ENCODE peak calls at places on chromosome 2, in nine cellular contexts. E is fibroblast of mammary gland, Y is body of pancreas, G is WERI-Rb-1, Z is GM12864, I is tibial nerve, S is breast epithelium, D is retinal pigment epithelial cell, U is mammary epithelial cell. N is an unnamed sample.

GRCh38 chr2:229873123-229873581 is 48.7 kb downstream of the TRIP12 start:
- DNase-seq in E (no peak), Y (no peak), G (no peak), Z (no peak), I (no peak), S (no peak), D (no peak), U (no peak), N (no peak)

GRCh38 chr2:64685430-64685829 is 31.7 kb upstream of the SERTAD2 start:
- DNase-seq in E (peak; percentile 24), Y (no peak), G (no peak), Z (no peak), I (no peak), S (no peak), D (no peak), U (no peak), N (no peak)

GRCh38 chr2:84458436-84459027 is 548 bp downstream of the SUCLG1 start:
- DNase-seq in E (peak; percentile 21), Y (no peak), G (peak; percentile 22), Z (no peak), I (no peak), S (peak; percentile 19), D (no peak), U (peak; percentile 12), N (no peak)

GRCh38 chr2:120132190-120132589 is 91.0 kb downstream of the TMEM185B start:
- DNase-seq in E (peak; percentile 71), Y (no peak), G (no peak), Z (no peak), I (no peak), S (no peak), D (no peak), U (no peak), N (no peak)

GRCh38 chr2:34738691-34739090 is 1139.6 kb upstream of the FAM98A start:
- DNase-seq in E (no peak), Y (no peak), G (peak; percentile 39), Z (no peak), I (no peak), S (no peak), D (no peak), U (no peak), N (no peak)

GRCh38 chr2:239625913-239626734 is 225.3 kb upstream of the HDAC4 start:
- DNase-seq in E (no peak), Y (no peak), G (no peak), Z (no peak), I (no peak), S (no peak), D (no peak), U (no peak), N (no peak)

GRCh38 chr2:169361706-169362345 is 508 bp downstream of the LRP2 start:
- DNase-seq in E (no peak), Y (peak; percentile 17), G (peak; percentile 28), Z (no peak), I (no peak), S (no peak), D (no peak), U (peak; percentile 4), N (peak; percentile 71)

GRCh38 chr2:26590960-26591618 is 50.1 kb downstream of the CIB4 start:
- DNase-seq in E (no peak), Y (no peak), G (peak; percentile 3), Z (no peak), I (no peak), S (no peak), D (no peak), U (no peak), N (no peak)

GRCh38 chr2:232260075-232260474 is 118.5 kb upstream of the ALPP start:
- DNase-seq in E (peak; percentile 90), Y (no peak), G (no peak), Z (no peak), I (no peak), S (no peak), D (peak; percentile 58), U (peak; percentile 81), N (no peak)

DNA sequence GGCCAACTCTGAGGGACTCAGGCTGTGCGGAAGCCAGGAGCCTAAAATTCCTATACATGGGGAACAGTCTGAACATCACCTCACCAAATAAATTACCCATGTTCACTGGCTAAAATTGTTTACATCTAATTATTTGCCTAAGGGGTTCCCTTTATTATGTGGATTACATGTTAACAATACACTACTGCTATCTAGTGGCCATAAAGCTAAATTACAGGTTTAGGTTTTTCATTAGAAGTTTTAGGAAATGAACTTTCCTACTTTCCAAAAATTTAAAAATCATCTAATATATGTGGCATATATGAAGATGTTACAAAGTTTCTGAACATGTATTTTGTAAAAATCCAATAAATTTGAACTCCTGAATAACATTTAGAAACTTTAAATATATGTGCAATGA is 40.3 kb downstream of the PLA2R1 start:
- DNase-seq in E (peak; percentile 18), Y (no peak), G (no peak), Z (peak; percentile 2), I (no peak), S (no peak), D (no peak), U (no peak), N (no peak)
- TF ChIP-seq CTCF in E (peak; percentile 46), Y (no peak), G (no peak), Z (peak; percentile 45), I (no peak), S (no peak), D (peak; percentile 25), U (peak; percentile 32), N (peak; percentile 27)

GRCh38 chr2:41169744-41170143 is 717.9 kb upstream of the SLC8A1 start:
- DNase-seq in E (no peak), Y (peak; percentile 17), G (no peak), Z (no peak), I (no peak), S (no peak), D (no peak), U (no peak), N (no peak)
- TF ChIP-seq CTCF in E (no peak), Y (no peak), G (no peak), Z (no peak), I (no peak), S (no peak), D (no peak), U (no peak), N (no peak)

DNA sequence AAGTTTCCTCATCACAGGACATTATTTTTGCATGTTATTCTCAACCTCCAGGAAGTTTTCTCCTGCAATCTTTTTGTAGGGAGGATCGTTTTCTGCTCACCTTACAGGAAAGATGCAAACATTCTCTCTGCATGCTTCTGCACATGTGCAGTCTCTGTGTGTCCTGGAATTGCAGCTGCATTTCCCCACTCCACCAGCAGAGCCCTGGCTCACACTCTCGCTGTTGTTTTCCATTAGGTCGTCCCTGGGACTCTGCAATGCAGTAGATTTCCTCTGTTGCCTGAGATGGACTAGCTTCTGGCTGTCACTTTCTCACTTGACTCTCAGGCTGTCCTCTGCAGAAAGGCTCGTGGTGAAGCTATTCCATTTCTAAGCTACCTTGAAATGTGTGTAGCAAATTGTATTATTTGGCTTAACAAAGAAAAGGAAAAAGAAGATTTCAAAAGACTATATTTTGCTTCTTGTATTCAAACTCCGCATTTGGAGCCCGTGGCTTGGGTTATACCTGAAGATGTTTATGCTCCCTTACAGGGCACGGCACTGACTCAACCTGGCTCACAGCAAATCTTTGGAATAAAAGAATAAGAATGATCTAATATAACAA is 346.7 kb downstream of the RAD51AP2 start:
- DNase-seq in E (peak; percentile 5), Y (peak; percentile 19), G (peak; percentile 76), Z (no peak), I (no peak), S (no peak), D (no peak), U (peak; percentile 40), N (peak; percentile 42)
- TF ChIP-seq CTCF in E (peak; percentile 30), Y (no peak), G (peak; percentile 95), Z (peak; percentile 79), I (no peak), S (no peak), D (peak; percentile 91), U (peak; percentile 83), N (peak; percentile 72)

GRCh38 chr2:205934443-205934842 is 151.5 kb downstream of the INO80D start:
- DNase-seq in E (peak; percentile 12), Y (no peak), G (no peak), Z (no peak), I (no peak), S (no peak), D (no peak), U (no peak), N (no peak)
- TF ChIP-seq CTCF in E (no peak), Y (no peak), G (no peak), Z (no peak), I (no peak), S (no peak), D (peak; percentile 25), U (peak; percentile 25), N (peak; percentile 23)

GRCh38 chr2:130819226-130819914 is 17.3 kb upstream of the ARHGEF4 start:
- DNase-seq in E (no peak), Y (no peak), G (no peak), Z (no peak), I (no peak), S (no peak), D (no peak), U (no peak), N (no peak)
- TF ChIP-seq CTCF in E (no peak), Y (no peak), G (peak; percentile 6), Z (no peak), I (no peak), S (no peak), D (peak; percentile 22), U (no peak), N (peak; percentile 10)

GRCh38 chr2:16196687-16197503 is 256.5 kb downstream of the MYCN start:
- DNase-seq in E (no peak), Y (no peak), G (no peak), Z (no peak), I (no peak), S (no peak), D (no peak), U (no peak), N (no peak)

GRCh38 chr2:16195681-16196070 is 255.3 kb downstream of the MYCN start:
- DNase-seq in E (no peak), Y (no peak), G (no peak), Z (no peak), I (no peak), S (no peak), D (no peak), U (no peak), N (no peak)

GRCh38 chr2:16194530-16194929 is 254.2 kb downstream of the MYCN start:
- DNase-seq in E (no peak), Y (no peak), G (no peak), Z (no peak), I (no peak), S (no peak), D (no peak), U (no peak), N (no peak)

GRCh38 chr2:16194096-16194390 is 253.7 kb downstream of the MYCN start:
- DNase-seq in E (no peak), Y (no peak), G (no peak), Z (no peak), I (no peak), S (no peak), D (no peak), U (no peak), N (no peak)

DNA sequence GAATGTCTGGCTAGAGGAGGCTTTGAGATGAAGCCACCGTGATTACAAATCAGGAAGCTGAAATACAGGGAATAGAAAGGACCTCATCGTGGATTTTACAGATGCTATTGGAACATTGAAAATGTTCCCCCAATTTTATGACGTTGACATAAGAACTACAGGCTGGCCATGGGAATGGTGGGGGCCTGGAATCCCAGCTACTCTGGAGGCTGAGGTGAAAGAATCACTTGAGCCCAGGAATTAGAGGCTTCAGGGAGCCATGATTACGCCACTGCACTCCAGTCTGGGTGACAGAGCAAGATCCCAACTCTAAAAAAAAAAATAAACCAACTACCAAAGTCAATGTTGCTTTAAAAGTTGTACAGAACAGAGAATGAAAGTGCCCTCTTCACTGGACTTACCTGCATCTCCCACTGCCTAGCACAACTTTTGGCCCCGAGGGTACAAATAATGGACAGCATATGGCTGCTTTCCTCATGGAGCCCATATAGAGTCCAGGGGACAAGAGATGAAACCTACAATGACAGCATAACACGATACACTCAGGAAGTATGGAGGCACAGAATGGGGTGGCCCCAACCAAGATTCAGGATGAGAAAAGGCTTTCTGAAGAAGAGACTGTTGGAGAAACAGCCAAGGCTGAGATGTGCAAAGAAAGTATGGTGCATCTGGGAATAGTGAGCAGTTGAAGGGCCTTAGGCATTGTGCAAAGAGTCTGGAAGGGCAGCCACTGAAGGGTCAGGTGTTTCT is 254.8 kb downstream of the MYCN start:
- DNase-seq in E (no peak), Y (no peak), G (no peak), Z (no peak), I (no peak), S (no peak), D (no peak), U (no peak), N (no peak)
- TF ChIP-seq CTCF in E (no peak), Y (no peak), G (no peak), Z (no peak), I (no peak), S (no peak), D (no peak), U (no peak), N (no peak)